ENCODE peak calls at places on chromosomes 5 and 9, in five cellular contexts. Z is HepG2, T is A549, P is SK-N-SH, D is GM23338. X is an unnamed sample.

GRCh38 chr5:26282190-26282589 is 756.2 kb downstream of the CDH9 start:
- DNase-seq in Z (no peak), T (no peak), P (no peak), D (no peak), X (no peak)

GRCh38 chr9:92711844-92712243 is 41.9 kb upstream of the IPPK start:
- DNase-seq in Z (no peak), T (no peak), P (no peak), D (no peak), X (no peak)

GRCh38 chr5:170986598-170986997 is 124.8 kb downstream of the RANBP17 start:
- DNase-seq in Z (no peak), T (peak; percentile 35), P (peak; percentile 10), D (no peak), X (no peak)

GRCh38 chr9:14043491-14043890 is 270.4 kb downstream of the NFIB start:
- DNase-seq in Z (no peak), T (no peak), P (no peak), D (no peak), X (no peak)

GRCh38 chr5:4874097-4874496 is 266.0 kb upstream of the ADAMTS16 start:
- DNase-seq in Z (no peak), T (no peak), P (no peak), D (no peak), X (no peak)

GRCh38 chr5:132850066-132850465 is 16.2 kb downstream of the GDF9 start:
- DNase-seq in Z (no peak), T (no peak), P (no peak), D (no peak), X (no peak)

GRCh38 chr9:114143214-114143613 is 12.1 kb upstream of the COL27A1 start:
- DNase-seq in Z (no peak), T (no peak), P (no peak), D (no peak), X (no peak)

GRCh38 chr5:171577940-171578856 is 158.8 kb downstream of the FGF18 start:
- DNase-seq in Z (no peak), T (no peak), P (no peak), D (no peak), X (no peak)

GRCh38 chr5:59036274-59036961 is 453.5 kb downstream of the RAB3C start:
- DNase-seq in Z (no peak), T (peak; percentile 95), P (no peak), D (no peak), X (peak; percentile 28)

GRCh38 chr5:59503223-59503622 is 390.3 kb downstream of the PDE4D start:
- DNase-seq in Z (no peak), T (no peak), P (peak; percentile 12), D (peak; percentile 38), X (no peak)

DNA sequence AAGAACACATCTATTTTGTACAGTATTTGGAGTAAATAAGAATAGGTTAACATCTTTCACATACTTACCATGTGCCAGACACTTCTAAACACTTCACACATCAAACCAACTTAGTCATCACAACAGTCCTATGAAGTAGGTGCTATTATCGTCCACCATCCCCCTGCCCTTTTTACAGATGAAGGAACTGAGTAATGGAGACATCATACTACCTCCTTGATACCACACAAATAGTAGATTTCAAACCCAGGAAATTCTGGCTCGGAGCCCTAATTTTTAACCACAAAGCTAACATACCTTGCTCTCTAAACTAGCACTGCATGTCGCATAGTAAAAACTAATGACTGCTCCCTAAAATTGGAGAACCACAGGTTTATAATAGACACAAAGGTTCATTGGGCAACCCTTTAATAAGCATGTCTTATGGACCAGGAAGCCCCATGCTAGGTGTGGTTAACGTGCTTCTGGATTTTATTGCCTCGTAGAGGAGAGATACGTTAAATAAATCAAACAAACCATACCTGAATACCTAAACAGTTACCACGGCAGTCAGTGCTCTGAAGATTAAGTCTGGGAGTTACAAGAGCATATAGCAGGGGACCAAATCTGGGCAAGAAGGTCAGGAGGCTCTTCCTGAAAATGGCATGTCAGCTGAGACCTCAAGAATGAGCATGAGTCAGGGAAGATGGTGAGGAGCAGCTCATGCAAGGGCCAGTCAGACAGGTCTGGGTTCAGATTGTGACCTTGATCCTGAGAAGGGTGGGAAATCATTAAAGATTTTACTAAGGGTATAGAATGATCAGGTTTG is 4.4 kb upstream of the ZNF366 start:
- DNase-seq in Z (no peak), T (no peak), P (no peak), D (no peak), X (no peak)
- TF ChIP-seq REST in Z (no peak), T (no peak), P (no peak), D (no peak), X (no peak)

DNA sequence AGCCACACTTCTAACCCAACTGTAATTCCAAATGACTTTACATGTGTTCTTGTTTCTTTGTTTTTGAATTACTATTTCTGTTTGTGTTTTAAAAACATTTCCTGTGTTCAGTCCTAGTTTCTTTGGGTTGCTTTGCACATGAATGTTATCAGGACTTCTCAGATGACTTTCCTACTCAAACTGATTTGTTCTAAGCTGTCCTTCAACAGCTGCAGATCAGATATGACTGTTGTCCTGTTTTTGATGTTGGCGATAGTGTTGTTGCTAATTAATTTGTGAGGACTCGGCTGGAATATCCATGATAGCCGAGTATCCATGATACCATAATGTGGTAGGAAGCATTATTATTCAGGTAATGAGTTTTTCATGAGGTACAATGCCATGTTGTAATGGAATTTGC is 98.6 kb downstream of the CHSY3 start:
- DNase-seq in Z (no peak), T (no peak), P (no peak), D (no peak), X (no peak)
- TF ChIP-seq CTCF in Z (no peak), T (no peak), P (no peak), D (no peak), X (no peak)

DNA sequence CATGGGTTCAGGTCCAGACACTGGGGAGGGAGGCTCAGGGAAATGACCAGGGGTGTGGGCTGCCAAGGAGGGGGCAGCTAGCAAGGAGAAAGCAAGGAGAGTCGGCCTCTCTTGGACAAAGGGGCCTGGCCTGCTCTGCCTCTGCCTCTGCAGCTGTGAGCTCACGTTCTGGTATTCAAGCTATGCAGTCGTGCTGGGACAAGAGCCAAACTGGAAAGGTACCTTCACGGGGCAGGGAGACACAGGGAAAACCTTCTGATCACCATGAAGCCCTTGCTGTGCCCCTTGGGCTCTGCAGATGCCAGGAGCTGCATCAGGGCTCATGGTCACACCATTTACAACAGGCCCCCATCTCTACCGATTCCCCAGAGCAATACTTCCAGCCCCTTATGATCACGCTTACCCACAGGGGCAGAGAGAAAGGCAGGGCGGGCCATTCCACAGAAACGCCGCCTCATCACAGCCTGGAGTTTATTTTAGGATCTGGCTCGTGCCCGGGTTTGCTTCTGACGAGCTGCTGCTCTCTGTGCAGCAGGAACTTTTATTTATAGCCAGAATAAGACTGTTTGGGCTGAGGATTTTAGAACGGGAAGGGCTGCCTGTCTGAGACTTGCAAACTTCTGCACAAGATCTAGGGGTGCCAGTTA is 63.3 kb downstream of the PRRT1B start:
- DNase-seq in Z (peak; percentile 75), T (peak; percentile 67), P (no peak), D (peak; percentile 89), X (no peak)
- TF ChIP-seq REST in Z (no peak), T (no peak), P (no peak), D (no peak), X (no peak)

DNA sequence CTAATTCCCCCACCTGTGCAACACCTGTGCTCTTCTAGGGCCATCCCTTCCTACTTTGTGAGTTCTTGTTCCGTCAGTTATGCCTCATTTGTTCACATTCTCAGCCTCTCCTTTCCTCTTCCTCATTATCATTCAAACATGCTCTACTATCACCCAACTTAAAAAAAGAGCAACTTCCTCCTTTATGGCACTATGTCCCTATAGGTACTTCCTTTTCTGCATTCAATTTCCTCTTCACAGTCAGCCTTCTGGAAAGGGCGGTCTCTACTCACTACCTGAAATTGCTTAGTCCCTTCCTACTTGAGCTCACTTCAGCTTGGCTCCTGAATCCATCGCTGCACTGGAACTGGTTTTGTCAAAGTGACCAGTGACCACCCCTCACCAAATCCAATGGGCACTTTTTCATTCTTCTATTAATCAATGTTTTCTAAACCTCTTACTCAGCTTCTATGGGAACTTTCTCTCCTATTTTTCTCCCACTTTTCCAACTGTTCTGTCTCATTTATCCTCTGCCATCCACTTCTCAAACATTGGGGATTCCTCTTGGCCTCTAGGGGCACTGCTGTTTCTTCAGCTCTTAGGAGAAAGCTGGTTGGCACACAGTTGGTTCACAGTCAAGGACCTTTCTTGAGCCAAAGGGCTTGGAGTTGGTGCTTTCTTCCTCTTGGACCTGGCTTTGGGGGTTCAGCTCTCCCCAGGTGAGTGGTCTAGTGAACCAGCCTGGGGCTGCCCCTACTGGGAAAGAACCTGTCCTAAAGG is 112.0 kb upstream of the LHFPL2 start:
- DNase-seq in Z (peak; percentile 9), T (peak; percentile 27), P (no peak), D (peak; percentile 46), X (peak; percentile 44)
- TF ChIP-seq CTCF in Z (no peak), T (no peak), P (peak; percentile 37), D (peak; percentile 71), X (no peak)

GRCh38 chr9:127419306-127419705 is 4.9 kb upstream of the ZNF79 start:
- DNase-seq in Z (no peak), T (no peak), P (no peak), D (no peak), X (no peak)

GRCh38 chr9:127415657-127416056 is 8.5 kb upstream of the ZNF79 start:
- DNase-seq in Z (no peak), T (no peak), P (no peak), D (no peak), X (no peak)

GRCh38 chr9:127415158-127415557 is 9.0 kb upstream of the ZNF79 start:
- DNase-seq in Z (no peak), T (no peak), P (no peak), D (no peak), X (no peak)

GRCh38 chr9:127418037-127418471 is 6.1 kb upstream of the ZNF79 start:
- DNase-seq in Z (peak; percentile 44), T (peak; percentile 61), P (peak; percentile 53), D (peak; percentile 92), X (no peak)

DNA sequence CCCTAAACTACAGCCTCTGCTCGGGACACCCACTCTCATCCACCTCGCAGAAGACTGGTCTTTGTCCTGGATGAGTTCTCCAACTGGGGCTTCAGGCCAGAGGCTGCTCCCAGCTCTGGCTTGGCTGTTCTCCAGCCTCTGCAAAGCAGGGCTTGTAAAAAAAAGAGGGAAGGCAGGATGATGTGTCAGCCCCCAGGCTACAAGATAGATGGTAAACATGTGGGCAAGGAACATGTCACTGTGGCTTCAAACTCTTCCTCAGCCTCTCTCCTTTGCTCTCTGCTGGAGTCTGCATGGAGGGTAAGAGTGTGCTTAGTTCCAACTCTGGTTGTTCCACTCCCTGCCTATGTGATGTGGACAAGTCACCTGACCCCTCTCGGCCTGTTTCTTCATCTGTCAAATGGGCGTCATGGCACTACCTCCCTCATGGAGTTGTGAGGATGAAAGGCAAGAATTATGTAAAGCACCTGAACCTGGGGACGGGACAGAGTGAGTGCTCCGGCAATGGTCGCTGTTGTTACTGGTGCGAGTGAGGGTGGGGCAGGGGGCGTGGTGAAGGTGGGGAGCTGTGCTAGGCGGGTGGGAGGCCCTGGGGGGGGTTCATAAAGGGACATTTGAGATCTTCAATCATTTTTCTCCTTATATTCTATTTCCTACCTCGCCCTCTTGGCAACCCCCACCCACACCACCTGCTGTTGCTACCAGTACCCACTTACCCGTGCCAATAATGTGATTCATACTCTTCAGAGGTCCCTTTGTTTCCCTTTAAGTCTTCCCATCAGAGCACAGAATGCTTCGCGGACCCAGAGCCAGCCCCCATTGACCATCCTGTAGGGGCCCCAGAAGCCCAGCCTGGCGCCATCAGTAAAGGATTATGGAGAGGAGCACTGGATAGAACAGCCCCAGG is 6.8 kb upstream of the ZNF79 start:
- DNase-seq in Z (no peak), T (peak; percentile 29), P (peak; percentile 57), D (no peak), X (no peak)
- TF ChIP-seq REST in Z (no peak), T (no peak), P (no peak), D (no peak), X (no peak)

GRCh38 chr5:28344803-28345433 is 1306.5 kb upstream of the CDH9 start:
- DNase-seq in Z (peak; percentile 35), T (peak; percentile 45), P (peak; percentile 5), D (peak; percentile 90), X (peak; percentile 26)
- TF ChIP-seq CTCF in Z (peak; percentile 63), T (peak; percentile 39), P (peak; percentile 59), D (peak; percentile 91), X (peak; percentile 32)

GRCh38 chr9:18498947-18499585 is 25.1 kb downstream of the ADAMTSL1 start:
- DNase-seq in Z (no peak), T (no peak), P (peak; percentile 47), D (no peak), X (no peak)
- TF ChIP-seq REST in Z (no peak), T (no peak), P (no peak), D (no peak), X (no peak)

X was measured in HL-60.